ENCODE peak calls at places on chromosome 7, in five cellular contexts. P is T-helper 9 cell, D is astrocyte of the spinal cord, U is EL, J is coronary artery. E is an unnamed sample.

GRCh38 chr7:82745117-82745516 is 301.5 kb upstream of the CACNA2D1 start:
- DNase-seq in U (peak), D (peak), P (no peak), J (no peak), E (peak)

GRCh38 chr7:144391823-144392255 is 11.7 kb downstream of the NOBOX start:
- DNase-seq in D (peak), P (no peak), J (no peak), U (peak), E (peak)

GRCh38 chr7:64907641-64908326 is 4.7 kb downstream of the ZNF273 start:
- DNase-seq in D (no peak), P (no peak), U (no peak), J (no peak), E (peak)

GRCh38 chr7:144822223-144822622 is 13.6 kb downstream of the TPK1 start:
- DNase-seq in J (no peak), D (no peak), U (no peak), P (no peak), E (no peak)

GRCh38 chr7:134890246-134891240 is 95.8 kb upstream of the AGBL3 start:
- DNase-seq in P (no peak), J (peak), U (peak), D (peak), E (peak)

GRCh38 chr7:6251653-6252052 is 20.8 kb downstream of the CYTH3 start:
- DNase-seq in P (no peak), U (peak), D (peak), J (no peak), E (no peak)

GRCh38 chr7:54664235-54665228 is 94.5 kb downstream of the SEC61G start:
- DNase-seq in U (peak), J (no peak), D (peak), P (no peak), E (peak)

GRCh38 chr7:41785265-41785664 is 82.4 kb upstream of the INHBA start:
- DNase-seq in P (no peak), U (no peak), J (no peak), D (no peak), E (no peak)

GRCh38 chr7:70695804-70696104 is 436.2 kb upstream of the GALNT17 start:
- DNase-seq in J (no peak), D (peak), U (peak), P (no peak), E (no peak)

GRCh38 chr7:17558558-17559332 is 260.3 kb downstream of the AHR start:
- DNase-seq in P (no peak), J (no peak), D (no peak), U (no peak), E (peak)

GRCh38 chr7:104629393-104629792 is 301.0 kb downstream of the LHFPL3 start:
- DNase-seq in U (no peak), P (no peak), D (no peak), J (no peak), E (no peak)

GRCh38 chr7:130491841-130492518 is at the start of gene MEST:
- DNase-seq in P (no peak), D (peak), U (peak), J (no peak), E (peak)

GRCh38 chr7:73999664-74000420 is 28.1 kb upstream of the ELN start:
- DNase-seq in P (no peak), J (peak), D (peak), U (peak), E (peak)

GRCh38 chr7:28954446-28954845 is 3.7 kb downstream of the TRIL start:
- DNase-seq in D (no peak), P (no peak), U (no peak), J (no peak), E (no peak)

GRCh38 chr7:130365511-130366441 is 14.5 kb upstream of the CPA1 start:
- DNase-seq in P (no peak), D (peak), U (peak), J (no peak), E (peak)

GRCh38 chr7:49848211-49848841 is 74.9 kb downstream of the VWC2 start:
- DNase-seq in D (no peak), J (no peak), P (no peak), U (no peak), E (no peak)

GRCh38 chr7:148997497-148997896 is 30.8 kb downstream of the PDIA4 start:
- DNase-seq in D (no peak), P (no peak), U (no peak), J (no peak), E (no peak)

GRCh38 chr7:5697754-5698487 is 83.5 kb downstream of the RNF216 start:
- DNase-seq in D (no peak), P (no peak), J (no peak), U (no peak), E (no peak)

GRCh38 chr7:126483972-126484371 is 768.8 kb downstream of the GRM8 start:
- DNase-seq in J (no peak), U (no peak), P (no peak), D (no peak), E (no peak)

GRCh38 chr7:23276381-23276780 is 22.8 kb upstream of the MALSU1 start:
- DNase-seq in D (no peak), J (no peak), U (peak), P (no peak), E (no peak)

E was measured in GM03348.